ENCODE peak calls at places on chromosomes 3 and 15, in ten cellular contexts. U is A549, G is breast epithelium, B is adrenal gland, N is IMR-90, J is stomach, O is vagina, R is tibial nerve, X is esophagus squamous epithelium, I is endothelial cell of umbilical vein. Q is an unnamed sample.
A peak's percentile ranks its signal among the peaks of the same experiment; 100 is the strongest.

GRCh38 chr3:178618197-178618596 is 82.0 kb downstream of the KCNMB2 start:
- DNase-seq in U (no peak), G (no peak), B (no peak), N (peak; percentile 1), J (no peak), O (no peak), R (no peak), X (no peak), I (no peak), Q (no peak)

GRCh38 chr3:50154840-50155490 is at the start of gene SEMA3F:
- DNase-seq in U (peak; percentile 47), G (peak; percentile 75), B (peak; percentile 62), N (peak; percentile 56), J (peak; percentile 83), O (no peak), R (no peak), X (no peak), I (peak; percentile 72), Q (peak; percentile 89)

GRCh38 chr15:98304366-98304765 is 343.9 kb downstream of the ARRDC4 start:
- DNase-seq in U (no peak), G (no peak), B (no peak), N (no peak), J (no peak), O (peak; percentile 81), R (no peak), X (no peak), I (no peak), Q (no peak)

GRCh38 chr3:5051772-5052171 is 70.3 kb upstream of the ARL8B start:
- DNase-seq in U (no peak), G (no peak), B (peak; percentile 31), N (no peak), J (no peak), O (no peak), R (no peak), X (no peak), I (no peak), Q (no peak)

GRCh38 chr3:197791120-197792018 is at the start of gene LRCH3:
- DNase-seq in U (peak; percentile 65), G (peak; percentile 72), B (peak; percentile 68), N (peak; percentile 69), J (peak; percentile 72), O (no peak), R (peak; percentile 55), X (no peak), I (peak; percentile 90), Q (peak; percentile 84)

GRCh38 chr3:170585937-170586310 is at the start of gene SLC7A14:
- DNase-seq in U (no peak), G (no peak), B (no peak), N (peak; percentile 21), J (no peak), O (no peak), R (no peak), X (no peak), I (no peak), Q (no peak)

GRCh38 chr3:61250784-61251173 is 473 bp downstream of the FHIT start:
- DNase-seq in U (peak; percentile 6), G (peak; percentile 66), B (peak; percentile 50), N (no peak), J (no peak), O (no peak), R (peak; percentile 24), X (peak; percentile 8), I (no peak), Q (peak; percentile 55)

GRCh38 chr15:99211926-99212325 is 37.5 kb downstream of the TTC23 start:
- DNase-seq in U (peak; percentile 51), G (no peak), B (peak; percentile 82), N (peak; percentile 20), J (no peak), O (no peak), R (no peak), X (no peak), I (no peak), Q (no peak)

GRCh38 chr15:57675481-57676181 is 30.9 kb upstream of the POLR2M start:
- DNase-seq in U (no peak), G (no peak), B (no peak), N (no peak), J (no peak), O (no peak), R (no peak), X (no peak), I (no peak), Q (no peak)

GRCh38 chr3:180680097-180680430 is 775 bp upstream of the CCDC39 start:
- DNase-seq in U (peak; percentile 32), G (no peak), B (no peak), N (peak; percentile 18), J (no peak), O (no peak), R (no peak), X (no peak), I (peak; percentile 66), Q (no peak)

GRCh38 chr3:172461530-172462138 is 13.4 kb upstream of the GHSR start:
- DNase-seq in U (peak; percentile 33), G (no peak), B (no peak), N (peak; percentile 10), J (no peak), O (no peak), R (no peak), X (no peak), I (no peak), Q (no peak)

GRCh38 chr3:14358426-14359211 is 43.8 kb upstream of the SLC6A6 start:
- DNase-seq in U (no peak), G (peak; percentile 76), B (no peak), N (peak; percentile 75), J (peak; percentile 86), O (no peak), R (no peak), X (no peak), I (no peak), Q (no peak)

GRCh38 chr15:51798281-51798680 is 31.2 kb upstream of the TMOD3 start:
- DNase-seq in U (no peak), G (no peak), B (no peak), N (no peak), J (no peak), O (no peak), R (no peak), X (no peak), I (no peak), Q (no peak)

GRCh38 chr15:48040166-48040817 is 80.5 kb upstream of the SLC24A5 start:
- DNase-seq in U (no peak), G (no peak), B (peak; percentile 68), N (peak; percentile 9), J (no peak), O (no peak), R (no peak), X (no peak), I (no peak), Q (peak; percentile 44)

GRCh38 chr3:106817706-106818105 is 559.5 kb upstream of the CCDC54 start:
- DNase-seq in U (no peak), G (no peak), B (no peak), N (no peak), J (no peak), O (no peak), R (no peak), X (no peak), I (no peak), Q (no peak)

GRCh38 chr3:151896662-151897012 is 23.2 kb downstream of the SUCNR1 start:
- DNase-seq in U (peak; percentile 28), G (no peak), B (no peak), N (no peak), J (no peak), O (no peak), R (no peak), X (no peak), I (peak; percentile 75), Q (no peak)

GRCh38 chr3:133850034-133850433 is 44.4 kb downstream of the SRPRB start:
- DNase-seq in U (no peak), G (no peak), B (no peak), N (no peak), J (no peak), O (no peak), R (no peak), X (no peak), I (no peak), Q (no peak)

GRCh38 chr15:80480909-80481308 is 76.7 kb downstream of the ARNT2 start:
- DNase-seq in U (no peak), G (no peak), B (peak; percentile 77), N (peak; percentile 97), J (no peak), O (no peak), R (peak; percentile 53), X (no peak), I (no peak), Q (peak; percentile 49)
- TF ChIP-seq POLR2A in U (no peak), G (no peak), B (no peak), N (no peak), J (no peak), O (no peak), R (no peak), X (no peak), I (no peak), Q (no peak)

GRCh38 chr3:8460815-8461482 is 40.7 kb upstream of the LMCD1 start:
- DNase-seq in U (no peak), G (no peak), B (no peak), N (peak; percentile 72), J (no peak), O (no peak), R (no peak), X (no peak), I (peak; percentile 77), Q (no peak)
- H3K27ac ChIP-seq in U (no peak overlapping the region), G (no peak overlapping the region), B (peak overlapping the region; percentile 27), N (peak overlapping the region; percentile 60), J (no peak overlapping the region), O (no peak overlapping the region), R (peak overlapping the region; percentile 51), X (no peak overlapping the region), I (no peak overlapping the region), Q (no peak overlapping the region)

GRCh38 chr3:194487289-194488006 is 646 bp upstream of the ATP13A3 start:
- DNase-seq in U (no peak), G (no peak), B (peak; percentile 45), N (no peak), J (peak; percentile 48), O (no peak), R (no peak), X (no peak), I (no peak), Q (peak; percentile 65)
- TF ChIP-seq POLR2A in U (no peak), G (no peak), B (no peak), N (no peak), J (no peak), O (no peak), R (no peak), X (no peak), I (no peak), Q (no peak)

DNA sequence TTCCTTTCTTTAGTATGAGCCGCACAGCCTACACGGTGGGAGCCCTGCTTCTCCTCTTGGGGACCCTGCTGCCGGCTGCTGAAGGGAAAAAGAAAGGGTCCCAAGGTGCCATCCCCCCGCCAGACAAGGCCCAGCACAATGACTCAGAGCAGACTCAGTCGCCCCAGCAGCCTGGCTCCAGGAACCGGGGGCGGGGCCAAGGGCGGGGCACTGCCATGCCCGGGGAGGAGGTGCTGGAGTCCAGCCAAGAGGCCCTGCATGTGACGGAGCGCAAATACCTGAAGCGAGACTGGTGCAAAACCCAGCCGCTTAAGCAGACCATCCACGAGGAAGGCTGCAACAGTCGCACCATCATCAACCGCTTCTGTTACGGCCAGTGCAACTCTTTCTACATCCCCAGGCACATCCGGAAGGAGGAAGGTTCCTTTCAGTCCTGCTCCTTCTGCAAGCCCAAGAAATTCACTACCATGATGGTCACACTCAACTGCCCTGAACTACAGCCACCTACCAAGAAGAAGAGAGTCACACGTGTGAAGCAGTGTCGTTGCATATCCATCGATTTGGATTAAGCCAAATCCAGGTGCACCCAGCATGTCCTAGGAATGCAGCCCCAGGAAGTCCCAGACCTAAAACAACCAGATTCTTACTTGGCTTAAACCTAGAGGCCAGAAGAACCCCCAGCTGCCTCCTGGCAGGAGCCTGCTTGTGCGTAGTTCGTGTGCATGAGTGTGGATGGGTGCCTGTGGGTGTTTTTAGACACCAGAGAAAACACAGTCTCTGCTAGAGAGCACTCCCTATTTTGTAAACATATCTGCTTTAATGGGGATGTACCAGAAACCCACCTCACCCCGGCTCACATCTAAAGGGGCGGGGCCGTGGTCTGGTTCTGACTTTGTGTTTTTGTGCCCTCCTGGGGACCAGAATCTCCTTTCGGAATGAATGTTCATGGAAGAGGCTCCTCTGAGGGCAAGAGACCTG is 13.2 kb downstream of the GREM1 start:
- DNase-seq in U (no peak), G (no peak), B (no peak), N (no peak), J (peak; percentile 94), O (no peak), R (no peak), X (no peak), I (peak; percentile 5), Q (peak; percentile 82)
- H3K27ac ChIP-seq in U (no peak overlapping the region), G (no peak overlapping the region), B (no peak overlapping the region), N (no peak overlapping the region), J (no peak overlapping the region), O (no peak overlapping the region), R (no peak overlapping the region), X (no peak overlapping the region), I (no peak overlapping the region), Q (no peak overlapping the region)